ENCODE peak calls at places on chromosomes 4 and X, in six cellular contexts. One of them, this sample, is unnamed.
A peak's percentile ranks its signal among the peaks of the same experiment; 100 is the strongest.

GRCh38 chrX:153765138-153766079 is 1.4 kb downstream of the PLXNB3 start:
- DNase-seq in body of pancreas: peak; percentile 37
- DNase-seq in OCI-LY7: no peak
- DNase-seq in astrocyte of the spinal cord: no peak
- DNase-seq in CD8-positive, alpha-beta memory T cell: no peak
- DNase-seq in esophagus muscularis mucosa: no peak
- DNase-seq in this sample: no peak

GRCh38 chrX:9804444-9804843 is 18.2 kb downstream of the SHROOM2 start:
- DNase-seq in body of pancreas: no peak
- DNase-seq in OCI-LY7: no peak
- DNase-seq in astrocyte of the spinal cord: no peak
- DNase-seq in CD8-positive, alpha-beta memory T cell: no peak
- DNase-seq in esophagus muscularis mucosa: no peak
- DNase-seq in this sample: no peak

GRCh38 chrX:123814343-123814742 is 45.5 kb upstream of the XIAP start:
- DNase-seq in body of pancreas: no peak
- DNase-seq in OCI-LY7: no peak
- DNase-seq in astrocyte of the spinal cord: no peak
- DNase-seq in CD8-positive, alpha-beta memory T cell: no peak
- DNase-seq in esophagus muscularis mucosa: no peak
- DNase-seq in this sample: no peak

GRCh38 chr4:40350627-40351227 is 15.6 kb downstream of the CHRNA9 start:
- DNase-seq in body of pancreas: no peak
- DNase-seq in OCI-LY7: peak; percentile 22
- DNase-seq in astrocyte of the spinal cord: no peak
- DNase-seq in CD8-positive, alpha-beta memory T cell: no peak
- DNase-seq in esophagus muscularis mucosa: no peak
- DNase-seq in this sample: no peak

GRCh38 chr4:29046166-29046565 is 1674.0 kb upstream of the PCDH7 start:
- DNase-seq in body of pancreas: no peak
- DNase-seq in OCI-LY7: no peak
- DNase-seq in astrocyte of the spinal cord: peak; percentile 49
- DNase-seq in CD8-positive, alpha-beta memory T cell: no peak
- DNase-seq in esophagus muscularis mucosa: no peak
- DNase-seq in this sample: no peak

GRCh38 chr4:20249333-20249732 is 2.4 kb upstream of the SLIT2 start:
- DNase-seq in body of pancreas: peak; percentile 8
- DNase-seq in OCI-LY7: no peak
- DNase-seq in astrocyte of the spinal cord: peak; percentile 71
- DNase-seq in CD8-positive, alpha-beta memory T cell: no peak
- DNase-seq in esophagus muscularis mucosa: no peak
- DNase-seq in this sample: no peak

GRCh38 chr4:139319571-139319970 is 17.3 kb upstream of the NDUFC1 start:
- DNase-seq in body of pancreas: no peak
- DNase-seq in OCI-LY7: no peak
- DNase-seq in astrocyte of the spinal cord: no peak
- DNase-seq in CD8-positive, alpha-beta memory T cell: no peak
- DNase-seq in esophagus muscularis mucosa: no peak
- DNase-seq in this sample: no peak

GRCh38 chrX:19342331-19342906 is 1.3 kb upstream of the PDHA1 start:
- DNase-seq in body of pancreas: no peak
- DNase-seq in OCI-LY7: peak; percentile 0
- DNase-seq in astrocyte of the spinal cord: peak; percentile 26
- DNase-seq in CD8-positive, alpha-beta memory T cell: no peak
- DNase-seq in esophagus muscularis mucosa: no peak
- DNase-seq in this sample: no peak

GRCh38 chrX:54482839-54483593 is 13.0 kb downstream of the FGD1 start:
- DNase-seq in body of pancreas: no peak
- DNase-seq in OCI-LY7: no peak
- DNase-seq in astrocyte of the spinal cord: no peak
- DNase-seq in CD8-positive, alpha-beta memory T cell: no peak
- DNase-seq in esophagus muscularis mucosa: no peak
- DNase-seq in this sample: peak; percentile 30

GRCh38 chrX:95056901-95057300 is 1382.9 kb downstream of the FAM133A start:
- DNase-seq in body of pancreas: no peak
- DNase-seq in OCI-LY7: no peak
- DNase-seq in astrocyte of the spinal cord: peak; percentile 49
- DNase-seq in CD8-positive, alpha-beta memory T cell: no peak
- DNase-seq in esophagus muscularis mucosa: no peak
- DNase-seq in this sample: no peak

GRCh38 chr4:124105212-124105611 is 607.3 kb downstream of the ANKRD50 start:
- DNase-seq in body of pancreas: no peak
- DNase-seq in OCI-LY7: no peak
- DNase-seq in astrocyte of the spinal cord: no peak
- DNase-seq in CD8-positive, alpha-beta memory T cell: no peak
- DNase-seq in esophagus muscularis mucosa: no peak
- DNase-seq in this sample: no peak

GRCh38 chr4:182556576-182556975 is 313.4 kb downstream of the TENM3 start:
- DNase-seq in body of pancreas: no peak
- DNase-seq in OCI-LY7: no peak
- DNase-seq in astrocyte of the spinal cord: peak; percentile 59
- DNase-seq in CD8-positive, alpha-beta memory T cell: no peak
- DNase-seq in esophagus muscularis mucosa: no peak
- DNase-seq in this sample: no peak

GRCh38 chrX:137563681-137564651 is 2.0 kb upstream of the ZIC3 start:
- DNase-seq in body of pancreas: no peak
- DNase-seq in OCI-LY7: no peak
- DNase-seq in astrocyte of the spinal cord: peak; percentile 23
- DNase-seq in CD8-positive, alpha-beta memory T cell: no peak
- DNase-seq in esophagus muscularis mucosa: no peak
- DNase-seq in this sample: no peak

GRCh38 chrX:82218361-82218760 is 1016.5 kb downstream of the SH3BGRL start:
- DNase-seq in body of pancreas: no peak
- DNase-seq in OCI-LY7: peak; percentile 48
- DNase-seq in astrocyte of the spinal cord: no peak
- DNase-seq in CD8-positive, alpha-beta memory T cell: no peak
- DNase-seq in esophagus muscularis mucosa: no peak
- DNase-seq in this sample: no peak

GRCh38 chrX:11770320-11770719 is 12.3 kb downstream of the MSL3 start:
- DNase-seq in body of pancreas: peak; percentile 41
- DNase-seq in OCI-LY7: peak; percentile 64
- DNase-seq in astrocyte of the spinal cord: peak; percentile 37
- DNase-seq in CD8-positive, alpha-beta memory T cell: no peak
- DNase-seq in esophagus muscularis mucosa: no peak
- DNase-seq in this sample: no peak

GRCh38 chrX:40143987-40144386 is 46.2 kb upstream of the BCOR start:
- DNase-seq in body of pancreas: no peak
- DNase-seq in OCI-LY7: no peak
- DNase-seq in astrocyte of the spinal cord: no peak
- DNase-seq in CD8-positive, alpha-beta memory T cell: no peak
- DNase-seq in esophagus muscularis mucosa: no peak
- DNase-seq in this sample: no peak

GRCh38 chrX:39504850-39505259 is 592.9 kb downstream of the BCOR start:
- DNase-seq in body of pancreas: no peak
- DNase-seq in OCI-LY7: no peak
- DNase-seq in astrocyte of the spinal cord: no peak
- DNase-seq in CD8-positive, alpha-beta memory T cell: no peak
- DNase-seq in esophagus muscularis mucosa: no peak
- DNase-seq in this sample: no peak

GRCh38 chr4:40445671-40446070 is 110.5 kb downstream of the CHRNA9 start:
- DNase-seq in body of pancreas: no peak
- DNase-seq in OCI-LY7: no peak
- DNase-seq in astrocyte of the spinal cord: no peak
- DNase-seq in CD8-positive, alpha-beta memory T cell: no peak
- DNase-seq in esophagus muscularis mucosa: no peak
- DNase-seq in this sample: no peak

GRCh38 chr4:153950100-153950979 is 161.5 kb upstream of the SFRP2 start:
- DNase-seq in body of pancreas: peak; percentile 10
- DNase-seq in OCI-LY7: no peak
- DNase-seq in astrocyte of the spinal cord: peak; percentile 19
- DNase-seq in CD8-positive, alpha-beta memory T cell: no peak
- DNase-seq in esophagus muscularis mucosa: no peak
- DNase-seq in this sample: peak; percentile 26

GRCh38 chr4:137065306-137065705 is 467.0 kb downstream of the PCDH18 start:
- DNase-seq in body of pancreas: no peak
- DNase-seq in OCI-LY7: no peak
- DNase-seq in astrocyte of the spinal cord: peak; percentile 57
- DNase-seq in CD8-positive, alpha-beta memory T cell: no peak
- DNase-seq in esophagus muscularis mucosa: no peak
- DNase-seq in this sample: no peak

GRCh38 chr4:113073614-113074013 is 24.2 kb downstream of the ANK2 start:
- DNase-seq in body of pancreas: no peak
- DNase-seq in OCI-LY7: no peak
- DNase-seq in astrocyte of the spinal cord: no peak
- DNase-seq in CD8-positive, alpha-beta memory T cell: no peak
- DNase-seq in esophagus muscularis mucosa: no peak
- DNase-seq in this sample: no peak

GRCh38 chrX:16462912-16463311 is 187.0 kb upstream of the S100G start:
- DNase-seq in body of pancreas: no peak
- DNase-seq in OCI-LY7: no peak
- DNase-seq in astrocyte of the spinal cord: peak; percentile 59
- DNase-seq in CD8-positive, alpha-beta memory T cell: no peak
- DNase-seq in esophagus muscularis mucosa: no peak
- DNase-seq in this sample: no peak

DNA sequence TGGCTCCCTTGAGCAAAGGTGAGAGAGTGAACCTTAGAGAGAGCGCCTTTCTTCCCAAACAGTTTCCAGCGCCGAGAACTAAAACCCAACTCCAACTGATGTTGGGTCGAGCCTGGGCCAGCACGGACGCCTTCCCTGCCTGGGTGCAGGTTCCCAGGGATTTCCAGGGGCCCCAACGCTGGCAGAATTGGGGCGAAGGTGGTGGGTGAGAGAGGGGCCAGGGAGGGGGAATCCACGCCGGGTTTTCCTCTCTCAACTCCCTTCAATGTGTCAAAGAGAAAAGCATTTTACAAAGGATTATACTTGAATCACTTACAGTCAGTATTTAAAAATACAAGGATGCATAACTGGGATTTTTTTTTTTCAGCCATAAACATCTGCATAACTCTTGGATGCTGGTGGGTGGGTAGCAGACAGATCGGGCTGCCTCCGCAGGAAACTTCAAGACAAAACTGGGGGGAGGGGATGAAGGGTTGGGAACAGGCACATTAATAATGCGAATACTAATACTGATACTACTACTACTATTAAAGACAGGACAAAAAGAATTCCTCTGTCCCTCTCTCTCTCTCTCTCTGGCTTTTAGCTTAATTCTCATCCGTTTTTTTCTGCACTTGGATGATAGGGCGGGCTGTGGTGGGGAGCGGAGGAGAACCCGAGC is 1.3 kb upstream of the ARX start:
- DNase-seq in body of pancreas: no peak
- DNase-seq in OCI-LY7: no peak
- DNase-seq in astrocyte of the spinal cord: no peak
- DNase-seq in CD8-positive, alpha-beta memory T cell: no peak
- DNase-seq in esophagus muscularis mucosa: no peak
- DNase-seq in this sample: no peak
- H3K4me3 ChIP-seq in body of pancreas: no peak overlapping the region
- H3K4me3 ChIP-seq in OCI-LY7: no peak overlapping the region
- H3K4me3 ChIP-seq in astrocyte of the spinal cord: no peak overlapping the region
- H3K4me3 ChIP-seq in CD8-positive, alpha-beta memory T cell: no peak overlapping the region
- H3K4me3 ChIP-seq in esophagus muscularis mucosa: no peak overlapping the region
- H3K4me3 ChIP-seq in this sample: no peak overlapping the region

GRCh38 chrX:13029341-13029740 is 15.1 kb downstream of the FAM9C start:
- DNase-seq in body of pancreas: peak; percentile 64
- DNase-seq in OCI-LY7: no peak
- DNase-seq in astrocyte of the spinal cord: peak; percentile 54
- DNase-seq in CD8-positive, alpha-beta memory T cell: no peak
- DNase-seq in esophagus muscularis mucosa: no peak
- DNase-seq in this sample: peak; percentile 68
- H3K4me3 ChIP-seq in body of pancreas: no peak overlapping the region
- H3K4me3 ChIP-seq in OCI-LY7: no peak overlapping the region
- H3K4me3 ChIP-seq in astrocyte of the spinal cord: no peak overlapping the region
- H3K4me3 ChIP-seq in CD8-positive, alpha-beta memory T cell: no peak overlapping the region
- H3K4me3 ChIP-seq in esophagus muscularis mucosa: no peak overlapping the region
- H3K4me3 ChIP-seq in this sample: no peak overlapping the region

GRCh38 chr4:146059153-146059552 is 116.4 kb upstream of the LSM6 start:
- DNase-seq in body of pancreas: no peak
- DNase-seq in OCI-LY7: peak; percentile 85
- DNase-seq in astrocyte of the spinal cord: no peak
- DNase-seq in CD8-positive, alpha-beta memory T cell: no peak
- DNase-seq in esophagus muscularis mucosa: no peak
- DNase-seq in this sample: no peak

GRCh38 chr4:146062325-146062715 is 113.2 kb upstream of the LSM6 start:
- DNase-seq in body of pancreas: no peak
- DNase-seq in OCI-LY7: peak; percentile 40
- DNase-seq in astrocyte of the spinal cord: no peak
- DNase-seq in CD8-positive, alpha-beta memory T cell: no peak
- DNase-seq in esophagus muscularis mucosa: no peak
- DNase-seq in this sample: no peak

GRCh38 chr4:146061610-146062324 is 113.8 kb upstream of the LSM6 start:
- DNase-seq in body of pancreas: no peak
- DNase-seq in OCI-LY7: peak; percentile 38
- DNase-seq in astrocyte of the spinal cord: no peak
- DNase-seq in CD8-positive, alpha-beta memory T cell: no peak
- DNase-seq in esophagus muscularis mucosa: no peak
- DNase-seq in this sample: no peak

GRCh38 chr4:146058531-146058930 is 117.0 kb upstream of the LSM6 start:
- DNase-seq in body of pancreas: no peak
- DNase-seq in OCI-LY7: peak; percentile 35
- DNase-seq in astrocyte of the spinal cord: no peak
- DNase-seq in CD8-positive, alpha-beta memory T cell: no peak
- DNase-seq in esophagus muscularis mucosa: no peak
- DNase-seq in this sample: no peak

DNA sequence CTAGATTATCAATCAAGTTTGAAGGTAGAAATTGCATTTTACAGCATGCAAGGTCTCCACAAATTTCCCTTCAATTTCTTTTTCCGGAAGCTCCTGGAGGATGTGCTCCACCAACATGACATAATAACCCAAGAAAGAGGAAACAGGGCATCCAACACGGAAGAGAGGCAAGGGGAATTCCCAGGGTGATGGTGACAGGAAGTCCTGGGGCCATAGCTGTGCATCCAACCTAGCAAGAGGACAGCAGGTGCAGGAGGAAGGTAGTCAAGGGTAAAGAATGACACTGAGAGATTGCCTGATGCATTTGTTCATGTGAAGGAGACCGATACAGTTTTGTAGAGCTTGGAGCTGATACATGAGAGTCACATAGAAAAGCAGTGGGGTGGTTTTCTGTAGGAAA is 115.7 kb upstream of the LSM6 start:
- DNase-seq in body of pancreas: no peak
- DNase-seq in OCI-LY7: peak; percentile 94
- DNase-seq in astrocyte of the spinal cord: no peak
- DNase-seq in CD8-positive, alpha-beta memory T cell: no peak
- DNase-seq in esophagus muscularis mucosa: no peak
- DNase-seq in this sample: no peak
- H3K4me3 ChIP-seq in body of pancreas: no peak overlapping the region
- H3K4me3 ChIP-seq in OCI-LY7: peak overlapping the region; percentile 60
- H3K4me3 ChIP-seq in astrocyte of the spinal cord: no peak overlapping the region
- H3K4me3 ChIP-seq in CD8-positive, alpha-beta memory T cell: no peak overlapping the region
- H3K4me3 ChIP-seq in esophagus muscularis mucosa: no peak overlapping the region
- H3K4me3 ChIP-seq in this sample: no peak overlapping the region

DNA sequence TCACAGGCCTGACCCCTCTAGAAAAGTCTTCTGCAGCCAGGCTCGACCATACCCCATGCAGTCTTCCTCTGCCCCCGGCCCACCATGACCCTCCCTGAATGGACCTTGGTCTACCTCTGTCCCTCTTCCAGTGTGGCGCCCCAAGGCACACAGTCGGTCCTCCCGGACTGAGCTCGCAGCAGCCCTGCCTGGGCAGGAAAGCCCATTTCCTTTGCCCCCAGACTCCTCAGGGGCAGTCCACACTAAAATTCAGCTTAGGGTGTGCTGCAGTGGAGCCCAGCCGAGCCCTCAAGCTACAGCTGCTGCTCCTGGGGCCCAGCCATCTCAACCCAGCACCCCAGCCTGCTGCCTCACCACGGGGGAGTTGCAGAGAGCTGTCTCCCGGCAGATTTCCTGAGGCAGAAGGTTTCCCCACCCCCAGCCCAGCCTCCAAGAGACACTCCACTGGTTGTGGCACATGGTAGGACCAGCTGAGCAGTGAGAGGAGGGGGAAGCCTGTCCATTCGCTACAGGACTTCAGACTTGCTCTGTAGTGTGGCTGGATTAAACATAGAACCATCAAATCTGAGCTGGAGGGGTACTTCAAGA is 37.5 kb upstream of the IQSEC2 start:
- DNase-seq in body of pancreas: no peak
- DNase-seq in OCI-LY7: no peak
- DNase-seq in astrocyte of the spinal cord: no peak
- DNase-seq in CD8-positive, alpha-beta memory T cell: no peak
- DNase-seq in esophagus muscularis mucosa: no peak
- DNase-seq in this sample: no peak
- H3K4me3 ChIP-seq in body of pancreas: no peak overlapping the region
- H3K4me3 ChIP-seq in OCI-LY7: no peak overlapping the region
- H3K4me3 ChIP-seq in astrocyte of the spinal cord: no peak overlapping the region
- H3K4me3 ChIP-seq in CD8-positive, alpha-beta memory T cell: no peak overlapping the region
- H3K4me3 ChIP-seq in esophagus muscularis mucosa: peak overlapping the region; percentile 68
- H3K4me3 ChIP-seq in this sample: no peak overlapping the region